ENCODE peak calls at places on chromosomes 3 and 15, in nine cellular contexts. T, V, G, M, Q, S, E, F and D are unnamed samples.

GRCh38 chr15:60729850-60730458 is 251.0 kb upstream of the ICE2 start:
- DNase-seq in T (no peak), V (no peak), G (peak), M (no peak), Q (no peak), S (peak), E (no peak), F (no peak), D (no peak)

GRCh38 chr3:21509706-21510105 is 241.3 kb downstream of the ZNF385D start:
- DNase-seq in T (no peak), V (no peak), G (no peak), M (no peak), Q (no peak), S (no peak), E (no peak), F (no peak), D (no peak)

GRCh38 chr3:126969586-126969985 is 13.3 kb upstream of the PLXNA1 start:
- DNase-seq in T (no peak), V (no peak), G (no peak), M (no peak), Q (no peak), S (no peak), E (no peak), F (no peak), D (no peak)

GRCh38 chr3:172989373-172989772 is 151.7 kb downstream of the SPATA16 start:
- DNase-seq in T (no peak), V (no peak), G (no peak), M (no peak), Q (no peak), S (no peak), E (no peak), F (no peak), D (no peak)

GRCh38 chr3:27360113-27361078 is 8.8 kb downstream of the NEK10 start:
- DNase-seq in T (no peak), V (no peak), G (no peak), M (peak), Q (no peak), S (no peak), E (no peak), F (peak), D (no peak)

GRCh38 chr15:91784973-91785709 is 68.4 kb upstream of the SLCO3A1 start:
- DNase-seq in T (no peak), V (no peak), G (no peak), M (no peak), Q (no peak), S (no peak), E (no peak), F (no peak), D (no peak)

GRCh38 chr3:40398346-40398745 is 11.4 kb downstream of the ENTPD3 start:
- DNase-seq in T (no peak), V (no peak), G (no peak), M (no peak), Q (no peak), S (no peak), E (no peak), F (no peak), D (no peak)

GRCh38 chr3:132253262-132253878 is 63.8 kb upstream of the ACP3 start:
- DNase-seq in T (no peak), V (peak), G (no peak), M (peak), Q (peak), S (no peak), E (no peak), F (peak), D (no peak)